ENCODE peak calls at places on chromosomes 4 and X, in four cellular contexts. One of them, this sample, is unnamed. For H3K27me3 and H3K36me3, the result is how much of the 10 kb centered on the place peaks cover.

GRCh38 chr4:42627887-42628646 is 28.8 kb downstream of the ATP8A1 start:
- DNase-seq in sigmoid colon: peak
- DNase-seq in cardiac muscle cell: peak
- DNase-seq in GM06990: peak
- DNase-seq in this sample: no peak

GRCh38 chr4:89744915-89745314 is 92.0 kb downstream of the SNCA start:
- DNase-seq in sigmoid colon: no peak
- DNase-seq in cardiac muscle cell: no peak
- DNase-seq in GM06990: no peak
- DNase-seq in this sample: no peak

GRCh38 chrX:153708415-153708814 is 15.8 kb downstream of the BCAP31 start:
- DNase-seq in sigmoid colon: peak
- DNase-seq in cardiac muscle cell: peak
- DNase-seq in GM06990: no peak
- DNase-seq in this sample: peak

GRCh38 chrX:47863187-47863586 is 26.5 kb downstream of the ZNF81 start:
- DNase-seq in sigmoid colon: no peak
- DNase-seq in cardiac muscle cell: no peak
- DNase-seq in GM06990: no peak
- DNase-seq in this sample: peak

GRCh38 chrX:101291204-101291603 is at the start of gene TAF7L:
- DNase-seq in sigmoid colon: no peak
- DNase-seq in cardiac muscle cell: peak
- DNase-seq in GM06990: no peak
- DNase-seq in this sample: peak

GRCh38 chr4:73730292-73730691 is 10.1 kb upstream of the CXCL8 start:
- DNase-seq in sigmoid colon: no peak
- DNase-seq in cardiac muscle cell: no peak
- DNase-seq in GM06990: no peak
- DNase-seq in this sample: peak

GRCh38 chrX:150649096-150649870 is 43.9 kb upstream of the MTMR1 start:
- DNase-seq in sigmoid colon: peak
- DNase-seq in cardiac muscle cell: peak
- DNase-seq in GM06990: no peak
- DNase-seq in this sample: peak

GRCh38 chr4:137896221-137896737 is 345.9 kb downstream of the SLC7A11 start:
- DNase-seq in sigmoid colon: no peak
- DNase-seq in cardiac muscle cell: peak
- DNase-seq in GM06990: no peak
- DNase-seq in this sample: no peak

GRCh38 chr4:88743696-88744095 is 46.1 kb upstream of the NAP1L5 start:
- DNase-seq in sigmoid colon: no peak
- DNase-seq in cardiac muscle cell: peak
- DNase-seq in GM06990: no peak
- DNase-seq in this sample: no peak

GRCh38 chr4:189088783-189089182 is 851.9 kb upstream of the FRG1 start:
- DNase-seq in sigmoid colon: no peak
- DNase-seq in cardiac muscle cell: no peak
- DNase-seq in GM06990: no peak
- DNase-seq in this sample: no peak

GRCh38 chrX:12080265-12080664 is 58.0 kb upstream of the FRMPD4 start:
- DNase-seq in sigmoid colon: no peak
- DNase-seq in cardiac muscle cell: peak
- DNase-seq in GM06990: no peak
- DNase-seq in this sample: no peak

GRCh38 chrX:118240359-118240758 is 105.5 kb upstream of the WDR44 start:
- DNase-seq in sigmoid colon: no peak
- DNase-seq in cardiac muscle cell: peak
- DNase-seq in GM06990: no peak
- DNase-seq in this sample: no peak

GRCh38 chr4:113607147-113607720 is 154.3 kb downstream of the CAMK2D start:
- DNase-seq in sigmoid colon: no peak
- DNase-seq in cardiac muscle cell: no peak
- DNase-seq in GM06990: no peak
- DNase-seq in this sample: no peak

GRCh38 chr4:113604955-113605354 is 156.6 kb downstream of the CAMK2D start:
- DNase-seq in sigmoid colon: no peak
- DNase-seq in cardiac muscle cell: no peak
- DNase-seq in GM06990: no peak
- DNase-seq in this sample: no peak

GRCh38 chr4:113610542-113610941 is 151.0 kb downstream of the CAMK2D start:
- DNase-seq in sigmoid colon: no peak
- DNase-seq in cardiac muscle cell: no peak
- DNase-seq in GM06990: no peak
- DNase-seq in this sample: no peak

GRCh38 chr4:113603926-113604325 is 157.6 kb downstream of the CAMK2D start:
- DNase-seq in sigmoid colon: no peak
- DNase-seq in cardiac muscle cell: peak
- DNase-seq in GM06990: no peak
- DNase-seq in this sample: no peak

GRCh38 chr4:113607998-113608397 is 153.5 kb downstream of the CAMK2D start:
- DNase-seq in sigmoid colon: no peak
- DNase-seq in cardiac muscle cell: no peak
- DNase-seq in GM06990: peak
- DNase-seq in this sample: no peak
- H3K4me3 ChIP-seq in sigmoid colon: no peak
- H3K4me3 ChIP-seq in cardiac muscle cell: no peak
- H3K4me3 ChIP-seq in GM06990: no peak
- H3K4me3 ChIP-seq in this sample: no peak

GRCh38 chr4:54101190-54102041 is 1.5 kb downstream of the GSX2 start:
- DNase-seq in sigmoid colon: no peak
- DNase-seq in cardiac muscle cell: no peak
- DNase-seq in GM06990: no peak
- DNase-seq in this sample: no peak

GRCh38 chr4:54103190-54103574 is 3.2 kb downstream of the GSX2 start:
- DNase-seq in sigmoid colon: no peak
- DNase-seq in cardiac muscle cell: peak
- DNase-seq in GM06990: no peak
- DNase-seq in this sample: no peak

GRCh38 chr4:54107951-54108740 is 8.2 kb downstream of the GSX2 start:
- DNase-seq in sigmoid colon: no peak
- DNase-seq in cardiac muscle cell: no peak
- DNase-seq in GM06990: no peak
- DNase-seq in this sample: no peak

GRCh38 chr4:54102747-54103146 is 2.8 kb downstream of the GSX2 start:
- DNase-seq in sigmoid colon: no peak
- DNase-seq in cardiac muscle cell: no peak
- DNase-seq in GM06990: no peak
- DNase-seq in this sample: no peak

DNA sequence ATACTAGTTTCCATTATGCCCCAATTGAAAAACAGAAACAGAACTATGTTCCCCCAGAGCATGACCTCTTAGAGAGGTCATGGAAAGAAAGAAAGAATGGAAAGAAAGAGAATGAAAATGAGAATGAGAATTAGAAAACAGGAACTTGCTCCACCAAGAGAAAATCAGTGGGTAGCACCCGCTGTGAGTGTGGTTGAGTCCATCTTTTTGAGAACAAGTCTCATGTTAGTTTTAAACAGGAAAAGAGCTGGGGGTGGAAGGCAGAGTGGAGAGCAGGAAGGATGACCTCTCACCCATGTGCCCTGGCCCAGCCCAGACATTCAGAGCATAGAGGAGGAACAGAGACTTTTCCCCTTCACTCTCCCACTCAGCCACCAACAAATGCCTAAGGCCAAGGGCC is 4.9 kb downstream of the GSX2 start:
- DNase-seq in sigmoid colon: no peak
- DNase-seq in cardiac muscle cell: no peak
- DNase-seq in GM06990: no peak
- DNase-seq in this sample: no peak
- H3K27me3 ChIP-seq in sigmoid colon: half or more
- H3K27me3 ChIP-seq in cardiac muscle cell: half or more
- H3K27me3 ChIP-seq in GM06990: under half
- H3K27me3 ChIP-seq in this sample: under half

GRCh38 chr4:183272384-183272783 is 47.7 kb downstream of the CLDN22 start:
- DNase-seq in sigmoid colon: no peak
- DNase-seq in cardiac muscle cell: no peak
- DNase-seq in GM06990: no peak
- DNase-seq in this sample: no peak
- H3K36me3 ChIP-seq in sigmoid colon: under half
- H3K36me3 ChIP-seq in cardiac muscle cell: under half
- H3K36me3 ChIP-seq in GM06990: under half
- H3K36me3 ChIP-seq in this sample: under half

GRCh38 chr4:140252742-140253555 is 99.0 kb upstream of the MAML3 start:
- DNase-seq in sigmoid colon: peak
- DNase-seq in cardiac muscle cell: peak
- DNase-seq in GM06990: peak
- DNase-seq in this sample: peak
- H3K4me3 ChIP-seq in sigmoid colon: peak
- H3K4me3 ChIP-seq in cardiac muscle cell: peak
- H3K4me3 ChIP-seq in GM06990: peak
- H3K4me3 ChIP-seq in this sample: peak

DNA sequence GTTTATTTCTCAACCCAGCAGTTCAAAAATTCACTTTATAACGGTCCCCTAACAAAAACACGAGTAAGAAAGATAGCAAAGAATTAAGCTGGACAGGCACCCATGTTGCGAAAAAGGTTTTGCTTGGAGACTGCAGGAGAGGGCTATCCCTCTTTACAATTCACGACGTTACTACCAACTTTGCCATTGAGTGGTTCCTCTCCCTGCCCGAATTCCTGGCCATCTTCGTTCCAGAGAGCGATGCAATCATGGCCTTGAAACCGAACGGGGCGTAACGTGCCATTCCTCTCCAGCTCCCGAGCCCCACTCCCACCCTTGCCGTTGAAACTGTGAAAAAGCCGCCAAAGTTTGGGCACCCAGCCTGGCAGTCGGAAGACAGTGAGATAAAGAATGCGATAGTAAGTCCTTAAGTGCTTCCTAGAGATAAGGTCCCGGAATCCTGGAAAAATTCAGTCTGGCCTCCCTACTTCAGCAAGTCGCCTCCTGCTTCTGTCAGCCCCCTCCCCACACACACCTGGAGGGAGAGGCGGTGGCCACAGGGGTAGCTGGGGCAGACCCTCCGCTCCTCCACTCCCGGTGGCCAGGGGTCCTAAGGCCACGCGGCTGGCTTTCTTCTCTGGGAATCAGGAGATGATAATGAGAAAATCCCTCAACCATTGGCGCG is 65.2 kb downstream of the FBXO8 start:
- DNase-seq in sigmoid colon: no peak
- DNase-seq in cardiac muscle cell: peak
- DNase-seq in GM06990: no peak
- DNase-seq in this sample: no peak
- H3K27me3 ChIP-seq in sigmoid colon: under half
- H3K27me3 ChIP-seq in cardiac muscle cell: half or more
- H3K27me3 ChIP-seq in GM06990: under half
- H3K27me3 ChIP-seq in this sample: under half

DNA sequence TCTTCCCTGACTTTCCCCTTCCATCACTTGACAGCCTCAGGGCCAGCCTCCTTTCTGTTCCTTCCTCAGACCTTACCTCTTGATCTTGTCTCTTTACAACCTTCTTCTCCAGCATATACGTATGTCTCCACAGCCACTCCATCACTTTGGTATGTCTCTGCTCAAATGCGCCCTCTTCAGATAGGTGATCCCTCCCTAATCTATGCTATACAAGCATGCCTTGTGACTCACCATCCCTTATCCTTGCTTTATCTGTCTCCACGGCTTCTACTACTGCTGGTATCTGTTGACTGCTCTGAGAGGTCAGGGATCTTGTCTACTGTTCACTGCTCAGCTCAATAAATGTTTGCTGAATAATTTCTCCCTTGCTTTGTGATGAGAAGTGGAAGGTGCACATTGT is 9.0 kb downstream of the ARAP2 start:
- DNase-seq in sigmoid colon: no peak
- DNase-seq in cardiac muscle cell: no peak
- DNase-seq in GM06990: no peak
- DNase-seq in this sample: no peak
- H3K36me3 ChIP-seq in sigmoid colon: under half
- H3K36me3 ChIP-seq in cardiac muscle cell: under half
- H3K36me3 ChIP-seq in GM06990: under half
- H3K36me3 ChIP-seq in this sample: under half

This sample was measured in MG63.